ENCODE peak calls at places on chromosomes 6 and 20, in ten cellular contexts. P, W, U, H, I, L, Y, M, A and V are unnamed samples.

GRCh38 chr20:10312111-10312510 is 93.5 kb downstream of the SNAP25 start:
- DNase-seq in U (no peak), Y (no peak), L (no peak), M (no peak), W (no peak), P (no peak), H (no peak), A (no peak), I (no peak), V (no peak)

GRCh38 chr6:92967352-92967751 is 452.0 kb downstream of the EPHA7 start:
- DNase-seq in A (no peak), M (no peak), U (no peak), I (no peak), P (no peak), L (no peak), Y (no peak), H (no peak), W (no peak), V (no peak)

GRCh38 chr6:47097092-47097945 is 55.2 kb upstream of the ADGRF1 start:
- DNase-seq in L (peak), U (no peak), A (peak), I (no peak), P (peak), Y (peak), M (peak), H (no peak), W (peak), V (peak)

GRCh38 chr20:62925420-62926228 is 681 bp downstream of the DIDO1 start:
- DNase-seq in I (no peak), P (no peak), Y (peak), A (peak), U (peak), M (peak), H (peak), L (peak), W (no peak), V (peak)

GRCh38 chr6:40946738-40947301 is 92.2 kb downstream of the UNC5CL start:
- DNase-seq in H (no peak), P (no peak), M (no peak), W (no peak), Y (no peak), A (no peak), L (no peak), U (no peak), I (no peak), V (no peak)

GRCh38 chr6:7594579-7595125 is 4.7 kb downstream of the SNRNP48 start:
- DNase-seq in H (no peak), L (no peak), M (no peak), W (peak), A (no peak), U (no peak), P (no peak), I (no peak), Y (no peak), V (no peak)

GRCh38 chr6:5290097-5290496 is 28.8 kb downstream of the FARS2 start:
- DNase-seq in U (no peak), I (no peak), W (no peak), A (no peak), M (no peak), P (no peak), Y (no peak), H (no peak), L (no peak), V (no peak)

GRCh38 chr6:15594512-15595241 is 68.2 kb downstream of the DTNBP1 start:
- DNase-seq in M (no peak), H (no peak), Y (no peak), U (no peak), L (no peak), A (no peak), W (no peak), I (no peak), P (no peak), V (no peak)

GRCh38 chr6:39240155-39240757 is 11.0 kb upstream of the KCNK5 start:
- DNase-seq in M (no peak), L (no peak), I (no peak), P (no peak), Y (no peak), A (no peak), W (no peak), H (no peak), U (no peak), V (no peak)

GRCh38 chr6:32906539-32906938 is 34.3 kb downstream of the HLA-DMB start:
- DNase-seq in U (no peak), H (no peak), M (no peak), L (no peak), W (peak), A (no peak), Y (no peak), P (no peak), I (peak), V (no peak)

GRCh38 chr20:49575551-49576060 is 7.7 kb upstream of the PTGIS start:
- DNase-seq in P (no peak), I (no peak), H (no peak), A (no peak), W (peak), Y (peak), M (peak), U (no peak), L (no peak), V (no peak)

GRCh38 chr20:34365765-34366213 is 2.7 kb downstream of the ITCH start:
- DNase-seq in W (no peak), P (no peak), I (no peak), H (no peak), L (no peak), Y (no peak), A (no peak), M (no peak), U (no peak), V (no peak)

GRCh38 chr6:161498359-161498758 is 224.5 kb upstream of the AGPAT4 start:
- DNase-seq in W (no peak), U (no peak), M (no peak), A (no peak), Y (no peak), P (peak), L (peak), H (no peak), I (no peak), V (no peak)